ENCODE peak calls at places on chromosomes 11 and 22, in five cellular contexts. I is hepatocyte, S is HCT116, Q is small intestine, L is substantia nigra. A is an unnamed sample.

GRCh38 chr11:128299132-128299726 is 288.1 kb downstream of the ETS1 start:
- DNase-seq in I (peak), S (no peak), Q (no peak), L (no peak), A (no peak)

GRCh38 chr11:130188047-130188446 is 28.5 kb downstream of the ST14 start:
- DNase-seq in I (no peak), S (no peak), Q (no peak), L (no peak), A (no peak)

GRCh38 chr11:17972987-17973386 is 39.9 kb downstream of the SERGEF start:
- DNase-seq in I (peak), S (peak), Q (no peak), L (no peak), A (no peak)

GRCh38 chr11:73761403-73761945 is 600 bp upstream of the RAB6A start:
- DNase-seq in I (no peak), S (no peak), Q (no peak), L (no peak), A (no peak)

GRCh38 chr11:130826572-130826971 is 89.7 kb downstream of the SNX19 start:
- DNase-seq in I (no peak), S (no peak), Q (no peak), L (no peak), A (no peak)

GRCh38 chr22:43289551-43289963 is 53.6 kb downstream of the SCUBE1 start:
- DNase-seq in I (no peak), S (no peak), Q (peak), L (no peak), A (no peak)

GRCh38 chr11:122735031-122735430 is 79.5 kb downstream of the UBASH3B start:
- DNase-seq in I (no peak), S (no peak), Q (no peak), L (no peak), A (no peak)

GRCh38 chr11:33899383-33900037 is 7.6 kb upstream of the LMO2 start:
- DNase-seq in I (peak), S (peak), Q (peak), L (no peak), A (no peak)

GRCh38 chr22:37157516-37158289 is 8.0 kb upstream of the IL2RB start:
- DNase-seq in I (no peak), S (peak), Q (no peak), L (no peak), A (no peak)

GRCh38 chr11:35515224-35515623 is 10.2 kb downstream of the PAMR1 start:
- DNase-seq in I (no peak), S (no peak), Q (no peak), L (no peak), A (no peak)

GRCh38 chr11:704799-705645 is 1.0 kb upstream of the EPS8L2 start:
- DNase-seq in I (peak), S (no peak), Q (peak), L (no peak), A (no peak)

GRCh38 chr11:35372565-35373283 is 46.6 kb downstream of the SLC1A2 start:
- DNase-seq in I (no peak), S (no peak), Q (no peak), L (no peak), A (no peak)

DNA sequence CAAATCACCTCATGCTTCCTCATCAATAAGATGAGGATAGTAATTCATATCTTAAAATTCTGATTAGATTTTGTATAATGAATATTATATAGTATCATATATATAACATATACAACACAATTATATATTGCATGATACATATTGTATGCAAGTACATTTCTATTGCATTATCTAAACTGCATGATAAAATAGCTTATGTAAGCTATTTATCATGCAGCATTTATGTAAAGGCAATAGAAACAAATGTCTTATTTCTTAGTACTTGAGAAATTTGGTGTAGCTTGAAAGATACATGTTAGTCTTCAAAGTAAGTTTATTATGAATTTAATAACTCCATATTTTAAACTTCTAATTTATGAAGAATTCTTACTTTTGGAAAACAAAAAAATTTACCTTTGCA is 5.5 kb downstream of the LIN7C start:
- DNase-seq in I (no peak), S (no peak), Q (no peak), L (no peak), A (no peak)
- H3K27ac ChIP-seq in I (no peak), S (no peak), Q (no peak), L (no peak), A (no peak)

GRCh38 chr22:39515266-39516050 is 4.9 kb upstream of the ATF4 start:
- DNase-seq in I (no peak), S (no peak), Q (no peak), L (no peak), A (no peak)

GRCh38 chr22:39517470-39517869 is 2.9 kb upstream of the ATF4 start:
- DNase-seq in I (no peak), S (no peak), Q (no peak), L (no peak), A (no peak)

GRCh38 chr22:39513791-39514190 is 6.6 kb upstream of the ATF4 start:
- DNase-seq in I (no peak), S (no peak), Q (no peak), L (no peak), A (no peak)

GRCh38 chr22:39512026-39512425 is 8.3 kb upstream of the ATF4 start:
- DNase-seq in I (no peak), S (no peak), Q (no peak), L (no peak), A (no peak)

DNA sequence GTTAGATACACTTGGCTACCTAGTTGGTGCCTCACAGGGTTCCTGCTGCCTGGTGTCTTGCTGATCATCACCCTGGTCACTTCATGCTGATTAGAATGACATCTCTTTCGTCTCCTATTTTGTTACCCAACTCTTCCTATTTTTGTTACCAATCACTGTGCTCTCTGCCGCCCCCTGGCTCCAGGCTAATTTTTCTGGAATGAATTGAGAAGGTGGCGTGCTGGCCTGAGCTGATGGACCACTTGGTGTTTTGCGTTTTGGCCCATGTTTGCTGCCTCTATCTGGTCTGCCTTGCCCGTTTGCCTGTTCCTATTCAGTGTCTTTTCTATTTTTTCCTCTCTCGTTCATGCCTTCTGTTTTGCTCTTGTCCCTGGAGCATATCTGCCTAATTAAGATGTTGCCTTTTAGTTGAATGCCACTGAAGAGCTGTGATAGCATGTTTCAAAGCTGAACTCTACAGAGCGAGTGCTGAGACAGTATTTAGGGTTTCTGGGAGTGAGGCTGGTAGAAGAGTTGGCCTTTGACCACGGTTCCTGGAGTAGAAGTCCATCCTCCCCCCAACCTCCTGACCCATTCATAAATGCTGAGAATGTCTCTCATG is 5.9 kb upstream of the ATF4 start:
- DNase-seq in I (peak), S (no peak), Q (peak), L (peak), A (no peak)
- H3K27ac ChIP-seq in I (no peak), S (no peak), Q (no peak), L (peak), A (no peak)

GRCh38 chr22:21796863-21797262 is 61.3 kb upstream of the YPEL1 start:
- DNase-seq in I (no peak), S (no peak), Q (no peak), L (peak), A (no peak)
- H3K27ac ChIP-seq in I (no peak), S (no peak), Q (no peak), L (peak), A (no peak)

DNA sequence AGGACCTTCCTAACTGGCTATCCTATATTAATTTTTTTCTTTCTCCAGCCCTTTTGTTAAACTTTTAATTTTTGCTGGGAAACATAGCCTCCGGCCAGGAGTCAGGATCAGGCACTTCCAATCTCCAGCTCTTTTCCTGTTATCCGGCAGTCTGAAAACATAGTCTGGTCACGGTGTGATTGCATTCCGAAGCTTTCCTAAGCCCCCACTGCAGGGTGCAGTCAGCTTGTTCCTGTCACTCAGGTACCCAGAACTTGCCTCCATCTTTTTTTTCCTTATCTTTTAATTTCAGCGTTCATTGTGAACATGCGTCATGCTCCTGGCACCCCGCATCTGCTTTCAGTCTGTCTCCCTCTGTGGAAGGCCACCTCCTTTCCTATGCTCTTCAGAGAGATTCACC is 59.4 kb downstream of the GRK3 start:
- DNase-seq in I (no peak), S (no peak), Q (no peak), L (no peak), A (no peak)
- H3K27ac ChIP-seq in I (no peak), S (no peak), Q (no peak), L (no peak), A (no peak)

GRCh38 chr11:120231963-120232362 is 8.0 kb upstream of the POU2F3 start:
- DNase-seq in I (no peak), S (no peak), Q (no peak), L (no peak), A (no peak)
- H3K27ac ChIP-seq in I (no peak), S (no peak), Q (no peak), L (no peak), A (no peak)